ENCODE peak calls at places on chromosome X, in eight cellular contexts. B is ovary, W is hepatocyte, K is esophagus muscularis mucosa, J is mammary epithelial cell, Q is lower lobe of right lung, Y is WERI-Rb-1, X is OCI-LY7. U is an unnamed sample.

GRCh38 chrX:110055616-110056015 is 52.7 kb downstream of the TMEM164 start:
- DNase-seq in K (no peak), Q (no peak), B (no peak), J (no peak), X (no peak), Y (no peak), W (no peak), U (no peak)

GRCh38 chrX:47458528-47458927 is 24.5 kb downstream of the ZNF41 start:
- DNase-seq in K (no peak), Y (no peak), W (no peak), X (no peak), Q (no peak), J (no peak), B (no peak), U (no peak)

GRCh38 chrX:48600226-48600625 is 2.9 kb downstream of the WDR13 start:
- DNase-seq in Q (no peak), J (no peak), K (no peak), B (no peak), X (no peak), Y (no peak), W (no peak), U (no peak)

GRCh38 chrX:77009691-77010090 is 437.5 kb upstream of the FGF16 start:
- DNase-seq in Y (no peak), B (no peak), K (no peak), J (peak; percentile 10), W (peak; percentile 13), X (no peak), Q (no peak), U (peak; percentile 67)

GRCh38 chrX:34893741-34894140 is 48.9 kb upstream of the FAM47B start:
- DNase-seq in J (no peak), K (no peak), Q (no peak), Y (no peak), W (no peak), B (no peak), X (peak; percentile 0), U (no peak)

GRCh38 chrX:10450229-10450958 is 170.0 kb downstream of the MID1 start:
- DNase-seq in K (no peak), X (no peak), Q (no peak), B (no peak), Y (no peak), W (no peak), J (peak; percentile 66), U (no peak)

GRCh38 chrX:49101629-49101984 is 21.9 kb upstream of the WDR45 start:
- DNase-seq in J (no peak), Y (no peak), Q (no peak), K (no peak), X (peak; percentile 17), B (no peak), W (no peak), U (no peak)

GRCh38 chrX:39226307-39226706 is 425.0 kb downstream of the MID1IP1 start:
- DNase-seq in Q (no peak), X (no peak), Y (no peak), J (no peak), W (no peak), B (peak; percentile 45), K (no peak), U (no peak)

GRCh38 chrX:40539214-40540142 is 41.3 kb upstream of the ATP6AP2 start:
- DNase-seq in K (no peak), X (peak; percentile 1), W (peak; percentile 38), Y (peak; percentile 71), J (peak; percentile 32), Q (peak; percentile 74), B (no peak), U (peak; percentile 75)

GRCh38 chrX:114363346-114363745 is 220.5 kb upstream of the HTR2C start:
- DNase-seq in B (no peak), K (no peak), Y (no peak), J (no peak), W (no peak), X (no peak), Q (no peak), U (no peak)

GRCh38 chrX:151970661-151971060 is 3.8 kb downstream of the GABRE start:
- DNase-seq in J (peak; percentile 82), B (peak; percentile 55), Q (peak; percentile 77), W (peak; percentile 28), X (no peak), K (no peak), Y (no peak), U (peak; percentile 88)

GRCh38 chrX:150049647-150050046 is 111.4 kb upstream of the EOLA2 start:
- DNase-seq in Q (no peak), Y (no peak), X (no peak), B (no peak), K (no peak), J (no peak), W (no peak), U (no peak)

GRCh38 chrX:114073926-114074325 is 510.0 kb upstream of the HTR2C start:
- DNase-seq in K (no peak), X (no peak), Q (no peak), W (no peak), Y (no peak), J (no peak), B (no peak), U (no peak)

GRCh38 chrX:86047174-86047991 is at the start of gene CHM:
- DNase-seq in B (peak; percentile 68), X (peak; percentile 77), Q (peak; percentile 49), J (peak; percentile 78), W (peak; percentile 78), Y (peak; percentile 70), K (peak; percentile 92), U (peak; percentile 61)

GRCh38 chrX:47184486-47184885 is 9.1 kb upstream of the UBA1 start:
- DNase-seq in K (no peak), X (no peak), B (no peak), Q (no peak), J (no peak), Y (no peak), W (no peak), U (peak; percentile 35)

GRCh38 chrX:13938053-13938765 is 91.5 kb downstream of the GEMIN8 start:
- DNase-seq in B (peak; percentile 16), Y (peak; percentile 42), W (peak; percentile 38), J (no peak), K (no peak), Q (peak; percentile 62), X (no peak), U (peak; percentile 45)

GRCh38 chrX:51866156-51866555 is 27.3 kb upstream of the MAGED1 start:
- DNase-seq in Q (no peak), Y (no peak), B (no peak), X (no peak), K (no peak), J (no peak), W (no peak), U (no peak)

GRCh38 chrX:14864626-14865025 is 8.2 kb downstream of the FANCB start:
- DNase-seq in Q (no peak), Y (no peak), B (no peak), X (no peak), J (peak; percentile 5), W (no peak), K (no peak), U (no peak)

GRCh38 chrX:19805054-19805690 is 82.2 kb downstream of the SH3KBP1 start:
- DNase-seq in J (no peak), X (peak; percentile 50), W (no peak), B (no peak), Y (no peak), K (no peak), Q (no peak), U (no peak)

GRCh38 chrX:19577181-19577810 is 62.0 kb upstream of the MAP3K15 start:
- DNase-seq in Y (no peak), B (no peak), W (no peak), J (no peak), Q (no peak), X (no peak), K (no peak), U (no peak)

GRCh38 chrX:29422034-29422433 is 793.3 kb upstream of the MAGEB2 start:
- DNase-seq in X (no peak), Q (no peak), K (no peak), W (no peak), Y (no peak), B (no peak), J (no peak), U (no peak)

GRCh38 chrX:42746606-42747005 is 31.4 kb downstream of the PPP1R2C start:
- DNase-seq in W (peak; percentile 19), K (no peak), J (no peak), Q (no peak), X (no peak), Y (no peak), B (no peak), U (no peak)

GRCh38 chrX:78665286-78665685 is 6.2 kb upstream of the RTL3 start:
- DNase-seq in J (no peak), Y (no peak), X (no peak), Q (no peak), B (no peak), K (no peak), W (no peak), U (no peak)

GRCh38 chrX:132216806-132217202 is 2.4 kb downstream of the RAP2C start:
- DNase-seq in K (no peak), Y (no peak), X (no peak), J (peak; percentile 45), Q (no peak), W (peak; percentile 17), B (no peak), U (no peak)

GRCh38 chrX:46642145-46642544 is 68.6 kb downstream of the CHST7 start:
- DNase-seq in X (peak; percentile 24), B (no peak), Q (no peak), W (peak; percentile 12), J (peak; percentile 12), Y (no peak), K (no peak), U (no peak)

GRCh38 chrX:17527135-17527701 is 152.2 kb downstream of the NHS start:
- DNase-seq in J (no peak), K (no peak), Y (no peak), Q (peak; percentile 80), X (no peak), W (no peak), B (no peak), U (no peak)

GRCh38 chrX:18353931-18354368 is 538 bp downstream of the SCML2 start:
- DNase-seq in B (peak; percentile 28), J (no peak), X (peak; percentile 63), Q (no peak), K (no peak), W (peak; percentile 38), Y (peak; percentile 44), U (peak; percentile 78)

GRCh38 chrX:120260369-120260768 is 9.8 kb downstream of the ZBTB33 start:
- DNase-seq in W (no peak), Y (no peak), J (peak; percentile 83), X (no peak), B (no peak), K (no peak), Q (no peak), U (no peak)
- H3K27ac ChIP-seq in W (no peak overlapping the region), Y (no peak overlapping the region), J (no peak overlapping the region), X (no peak overlapping the region), B (no peak overlapping the region), K (no peak overlapping the region), Q (no peak overlapping the region), U (no peak overlapping the region)

GRCh38 chrX:1393871-1394615 is 2.1 kb upstream of the SLC25A6 start:
- DNase-seq in B (peak; percentile 12), X (no peak), Q (peak; percentile 27), W (no peak), Y (no peak), J (no peak), K (no peak), U (peak; percentile 24)
- H3K4me3 ChIP-seq in B (no peak overlapping the region), X (peak overlapping the region; percentile 99), Q (peak overlapping the region; percentile 81), W (no peak overlapping the region), Y (peak overlapping the region; percentile 17), J (no peak overlapping the region), K (peak overlapping the region; percentile 100), U (no peak overlapping the region)

GRCh38 chrX:1598021-1598875 is 6.8 kb downstream of the AKAP17A start:
- DNase-seq in B (no peak), X (no peak), Q (peak; percentile 40), J (no peak), Y (no peak), K (no peak), W (no peak), U (no peak)
- H3K36me3 ChIP-seq in B (peaks cover 3% of the 10 kb centered on the region), X (peaks cover 97% of the 10 kb centered on the region), Q (peaks cover 98% of the 10 kb centered on the region), J (peaks cover 28% of the 10 kb centered on the region), Y (peaks cover 92% of the 10 kb centered on the region), K (peaks cover 97% of the 10 kb centered on the region), W (peaks cover 3% of the 10 kb centered on the region), U (peaks cover 9% of the 10 kb centered on the region)

GRCh38 chrX:103400931-103401330 is 24.6 kb downstream of the BEX3 start:
- DNase-seq in K (no peak), Y (no peak), W (no peak), B (no peak), X (no peak), J (no peak), Q (no peak), U (no peak)
- H3K27ac ChIP-seq in K (no peak overlapping the region), Y (no peak overlapping the region), W (no peak overlapping the region), B (no peak overlapping the region), X (no peak overlapping the region), J (no peak overlapping the region), Q (no peak overlapping the region), U (no peak overlapping the region)